ENCODE peak calls at places on chromosomes 3 and 15, in ten cellular contexts. F, T, K, Q, J, H, Y, U, W and N are unnamed samples.

GRCh38 chr15:28269097-28269496 is 52.9 kb downstream of the HERC2 start:
- DNase-seq in F (no peak), T (no peak), K (no peak), Q (no peak), J (no peak), H (no peak), Y (no peak), U (no peak), W (no peak), N (no peak)

GRCh38 chr3:173865900-173866498 is 468.5 kb downstream of the NLGN1 start:
- DNase-seq in F (no peak), T (no peak), K (no peak), Q (no peak), J (no peak), H (no peak), Y (no peak), U (no peak), W (no peak), N (no peak)

GRCh38 chr15:77354064-77354463 is 65.8 kb downstream of the PEAK1 start:
- DNase-seq in F (no peak), T (no peak), K (no peak), Q (no peak), J (no peak), H (no peak), Y (no peak), U (no peak), W (no peak), N (no peak)

GRCh38 chr15:31338318-31338878 is 11.8 kb downstream of the KLF13 start:
- DNase-seq in F (no peak), T (peak; percentile 14), K (no peak), Q (no peak), J (no peak), H (no peak), Y (no peak), U (peak; percentile 31), W (peak; percentile 56), N (no peak)

GRCh38 chr3:12508316-12508715 is 24.0 kb downstream of the TSEN2 start:
- DNase-seq in F (no peak), T (peak; percentile 98), K (no peak), Q (no peak), J (no peak), H (no peak), Y (no peak), U (peak; percentile 95), W (peak; percentile 95), N (no peak)

GRCh38 chr3:98985406-98985805 is 83.9 kb upstream of the DCBLD2 start:
- DNase-seq in F (no peak), T (no peak), K (no peak), Q (no peak), J (no peak), H (no peak), Y (no peak), U (peak; percentile 61), W (peak; percentile 58), N (no peak)

GRCh38 chr3:33089515-33089914 is 7.4 kb downstream of the GLB1 start:
- DNase-seq in F (no peak), T (no peak), K (no peak), Q (no peak), J (no peak), H (no peak), Y (no peak), U (no peak), W (no peak), N (no peak)

GRCh38 chr15:52284164-52284563 is 11.4 kb downstream of the MYO5C start:
- DNase-seq in F (no peak), T (peak; percentile 67), K (no peak), Q (no peak), J (no peak), H (no peak), Y (no peak), U (peak; percentile 5), W (peak; percentile 11), N (no peak)

GRCh38 chr15:101244039-101244781 is 7.6 kb downstream of the CHSY1 start:
- DNase-seq in F (no peak), T (peak; percentile 63), K (no peak), Q (no peak), J (no peak), H (no peak), Y (no peak), U (no peak), W (no peak), N (no peak)

GRCh38 chr15:62711691-62712454 is 330.7 kb upstream of the TPM1 start:
- DNase-seq in F (no peak), T (peak; percentile 51), K (no peak), Q (no peak), J (no peak), H (no peak), Y (no peak), U (no peak), W (peak; percentile 21), N (no peak)

GRCh38 chr15:92958105-92958504 is 58.0 kb downstream of the CHD2 start:
- DNase-seq in F (no peak), T (peak; percentile 69), K (no peak), Q (no peak), J (peak; percentile 38), H (no peak), Y (no peak), U (no peak), W (no peak), N (no peak)

GRCh38 chr3:192827208-192827607 is 90.4 kb downstream of the MB21D2 start:
- DNase-seq in F (no peak), T (peak; percentile 72), K (no peak), Q (no peak), J (no peak), H (no peak), Y (no peak), U (no peak), W (no peak), N (no peak)

GRCh38 chr3:1380926-1381646 is 288.3 kb downstream of the CNTN6 start:
- DNase-seq in F (no peak), T (no peak), K (no peak), Q (no peak), J (no peak), H (no peak), Y (no peak), U (no peak), W (no peak), N (no peak)

GRCh38 chr15:40255033-40255432 is 16.2 kb downstream of the PAK6 start:
- DNase-seq in F (no peak), T (no peak), K (no peak), Q (no peak), J (no peak), H (no peak), Y (no peak), U (no peak), W (no peak), N (no peak)

GRCh38 chr3:107795514-107796094 is 272.8 kb downstream of the BBX start:
- DNase-seq in F (no peak), T (no peak), K (no peak), Q (no peak), J (no peak), H (no peak), Y (no peak), U (no peak), W (peak; percentile 25), N (no peak)

GRCh38 chr15:89971592-89971997 is 29.5 kb upstream of the ZNF710 start:
- DNase-seq in F (no peak), T (peak; percentile 27), K (peak; percentile 54), Q (peak; percentile 72), J (peak; percentile 30), H (no peak), Y (peak; percentile 74), U (peak; percentile 66), W (peak; percentile 48), N (no peak)

GRCh38 chr15:80404057-80404718 is at the start of gene ARNT2:
- DNase-seq in F (peak; percentile 37), T (peak; percentile 36), K (no peak), Q (peak; percentile 72), J (no peak), H (no peak), Y (peak; percentile 78), U (no peak), W (no peak), N (peak; percentile 38)

GRCh38 chr15:99932676-99933402 is 199.6 kb upstream of the LYSMD4 start:
- DNase-seq in F (no peak), T (no peak), K (no peak), Q (no peak), J (no peak), H (no peak), Y (no peak), U (no peak), W (no peak), N (no peak)

GRCh38 chr3:138348107-138348949 is at the start of gene MRAS:
- DNase-seq in F (peak; percentile 66), T (peak; percentile 75), K (peak; percentile 69), Q (peak; percentile 83), J (no peak), H (peak; percentile 60), Y (peak; percentile 82), U (peak; percentile 86), W (peak; percentile 83), N (peak; percentile 42)

GRCh38 chr3:192122832-192123594 is 604.3 kb downstream of the FGF12 start:
- DNase-seq in F (no peak), T (peak; percentile 6), K (no peak), Q (no peak), J (no peak), H (no peak), Y (no peak), U (no peak), W (no peak), N (no peak)

GRCh38 chr3:127132876-127133275 is 60.1 kb upstream of the PRR23E start:
- DNase-seq in F (no peak), T (no peak), K (no peak), Q (no peak), J (no peak), H (no peak), Y (no peak), U (no peak), W (no peak), N (no peak)

GRCh38 chr3:38039899-38040261 is 872 bp downstream of the DLEC1 start:
- DNase-seq in F (peak; percentile 62), T (peak; percentile 52), K (peak; percentile 62), Q (no peak), J (peak; percentile 65), H (peak; percentile 84), Y (no peak), U (peak; percentile 58), W (peak; percentile 38), N (no peak)
- TF ChIP-seq CTCF in F (peak; percentile 53), T (peak; percentile 35), K (peak; percentile 22), Q (no peak), J (no peak), H (peak; percentile 36), Y (peak; percentile 24), U (peak; percentile 23), W (peak; percentile 27), N (no peak)

GRCh38 chr3:170222647-170223541 is 670 bp downstream of the PRKCI start:
- DNase-seq in F (peak; percentile 32), T (peak; percentile 37), K (peak; percentile 56), Q (no peak), J (peak; percentile 42), H (no peak), Y (peak; percentile 70), U (no peak), W (peak; percentile 45), N (no peak)
- TF ChIP-seq CTCF in F (no peak), T (peak; percentile 19), K (peak; percentile 12), Q (no peak), J (peak; percentile 32), H (peak; percentile 14), Y (peak; percentile 55), U (no peak), W (peak; percentile 41), N (no peak)

GRCh38 chr3:66047321-66048050 is 8.8 kb upstream of the MAGI1 start:
- DNase-seq in F (no peak), T (peak; percentile 36), K (no peak), Q (no peak), J (no peak), H (no peak), Y (no peak), U (peak; percentile 94), W (peak; percentile 98), N (no peak)
- TF ChIP-seq CTCF in F (no peak), T (no peak), K (no peak), Q (no peak), J (no peak), H (no peak), Y (no peak), U (no peak), W (peak; percentile 17), N (no peak)

GRCh38 chr3:101319531-101319930 is 844 bp downstream of the IMPG2 start:
- DNase-seq in F (no peak), T (no peak), K (no peak), Q (no peak), J (no peak), H (no peak), Y (no peak), U (no peak), W (no peak), N (no peak)
- TF ChIP-seq CTCF in F (no peak), T (no peak), K (no peak), Q (no peak), J (no peak), H (no peak), Y (no peak), U (no peak), W (no peak), N (no peak)